ENCODE peak calls at places on chromosomes 13 and 19, in eight cellular contexts. U, V, X, T, A, O, N and Z are unnamed samples.
A peak's percentile ranks its signal among the peaks of the same experiment; 100 is the strongest.

GRCh38 chr19:33612928-33613327 is 8.8 kb upstream of the CHST8 start:
- DNase-seq in U (no peak), V (no peak), X (no peak), T (no peak), A (no peak), O (no peak), N (no peak), Z (no peak)

GRCh38 chr19:48121909-48122371 is 11.3 kb upstream of the PLA2G4C start:
- DNase-seq in U (no peak), V (no peak), X (no peak), T (no peak), A (peak; percentile 46), O (no peak), N (no peak), Z (no peak)

GRCh38 chr19:6743714-6744380 is 4.4 kb downstream of the TRIP10 start:
- DNase-seq in U (no peak), V (no peak), X (no peak), T (no peak), A (no peak), O (no peak), N (no peak), Z (no peak)

GRCh38 chr19:45473366-45474190 is 5.8 kb downstream of the FOSB start:
- DNase-seq in U (no peak), V (no peak), X (no peak), T (peak; percentile 59), A (no peak), O (no peak), N (no peak), Z (no peak)

GRCh38 chr13:93227906-93228801 is 1.5 kb downstream of the GPC6 start:
- DNase-seq in U (no peak), V (peak; percentile 54), X (no peak), T (no peak), A (peak; percentile 51), O (no peak), N (peak; percentile 25), Z (peak; percentile 88)

GRCh38 chr19:2455481-2456300 is 1.1 kb downstream of the LMNB2 start:
- DNase-seq in U (no peak), V (no peak), X (no peak), T (peak; percentile 52), A (peak; percentile 51), O (no peak), N (no peak), Z (peak; percentile 59)

GRCh38 chr19:12162513-12162881 is 399 bp upstream of the ZNF136 start:
- DNase-seq in U (no peak), V (no peak), X (no peak), T (no peak), A (no peak), O (no peak), N (no peak), Z (no peak)

GRCh38 chr19:3124630-3125029 is 11.2 kb upstream of the GNA15 start:
- DNase-seq in U (no peak), V (no peak), X (no peak), T (no peak), A (no peak), O (no peak), N (no peak), Z (no peak)

GRCh38 chr19:46000497-46001246 is 5.4 kb downstream of the CCDC61 start:
- DNase-seq in U (no peak), V (no peak), X (peak; percentile 84), T (peak; percentile 73), A (peak; percentile 51), O (no peak), N (no peak), Z (no peak)

GRCh38 chr19:13018037-13018914 is 23.0 kb downstream of the NFIX start:
- DNase-seq in U (no peak), V (peak; percentile 83), X (no peak), T (no peak), A (peak; percentile 75), O (no peak), N (no peak), Z (no peak)

GRCh38 chr19:55299991-55300390 is 16.2 kb downstream of the BRSK1 start:
- DNase-seq in U (no peak), V (no peak), X (no peak), T (no peak), A (no peak), O (no peak), N (no peak), Z (no peak)

GRCh38 chr19:2552859-2553258 is 76.9 kb downstream of the GADD45B start:
- DNase-seq in U (peak; percentile 74), V (peak; percentile 29), X (peak; percentile 24), T (peak; percentile 23), A (no peak), O (no peak), N (no peak), Z (peak; percentile 47)

GRCh38 chr13:42732073-42732472 is 49.3 kb upstream of the FAM216B start:
- DNase-seq in U (no peak), V (no peak), X (no peak), T (no peak), A (no peak), O (no peak), N (no peak), Z (no peak)

GRCh38 chr13:44974056-44974798 is 15.0 kb downstream of the NUFIP1 start:
- DNase-seq in U (peak; percentile 91), V (peak; percentile 54), X (no peak), T (no peak), A (peak; percentile 71), O (no peak), N (no peak), Z (peak; percentile 70)

GRCh38 chr13:101144808-101145419 is 271.4 kb downstream of the NALCN start:
- DNase-seq in U (peak; percentile 43), V (no peak), X (no peak), T (no peak), A (no peak), O (no peak), N (no peak), Z (no peak)

GRCh38 chr13:112332727-112333126 is 43.4 kb upstream of the SPACA7 start:
- DNase-seq in U (no peak), V (no peak), X (no peak), T (no peak), A (no peak), O (no peak), N (no peak), Z (no peak)

GRCh38 chr13:99264053-99264452 is 5.9 kb upstream of the GPR18 start:
- DNase-seq in U (peak; percentile 66), V (no peak), X (no peak), T (no peak), A (no peak), O (no peak), N (no peak), Z (no peak)

GRCh38 chr19:56347163-56347778 is 32.6 kb upstream of the ZSCAN5A start:
- DNase-seq in U (no peak), V (no peak), X (no peak), T (no peak), A (no peak), O (no peak), N (no peak), Z (no peak)

GRCh38 chr13:110644892-110645521 is 29.7 kb downstream of the NAXD start:
- DNase-seq in U (no peak), V (peak; percentile 77), X (peak; percentile 16), T (peak; percentile 23), A (peak; percentile 62), O (no peak), N (no peak), Z (peak; percentile 87)

GRCh38 chr13:113546571-113547247 is 37.8 kb upstream of the TFDP1 start:
- DNase-seq in U (no peak), V (peak; percentile 76), X (no peak), T (no peak), A (peak; percentile 58), O (no peak), N (no peak), Z (peak; percentile 86)

GRCh38 chr13:112723771-112724170 is 33.9 kb downstream of the ATP11A start:
- DNase-seq in U (no peak), V (no peak), X (no peak), T (no peak), A (no peak), O (no peak), N (no peak), Z (no peak)

GRCh38 chr19:2569596-2570465 is 93.9 kb downstream of the GADD45B start:
- DNase-seq in U (no peak), V (peak; percentile 37), X (no peak), T (no peak), A (no peak), O (no peak), N (no peak), Z (peak; percentile 36)

GRCh38 chr13:114141261-114141996 is 9.0 kb upstream of the RASA3 start:
- DNase-seq in U (no peak), V (peak; percentile 11), X (no peak), T (no peak), A (peak; percentile 6), O (no peak), N (no peak), Z (no peak)

GRCh38 chr13:101846701-101847100 is 394.2 kb downstream of the ITGBL1 start:
- DNase-seq in U (no peak), V (no peak), X (no peak), T (no peak), A (no peak), O (no peak), N (no peak), Z (no peak)

GRCh38 chr19:4191044-4191443 is 8.6 kb downstream of the ANKRD24 start:
- DNase-seq in U (no peak), V (no peak), X (no peak), T (no peak), A (no peak), O (no peak), N (no peak), Z (no peak)

GRCh38 chr19:38879400-38879751 is 1.3 kb upstream of the RINL start:
- DNase-seq in U (no peak), V (no peak), X (no peak), T (no peak), A (no peak), O (no peak), N (no peak), Z (no peak)

GRCh38 chr19:43316591-43317319 is 36.7 kb upstream of the CD177 start:
- DNase-seq in U (no peak), V (no peak), X (no peak), T (no peak), A (no peak), O (no peak), N (peak; percentile 55), Z (no peak)

GRCh38 chr19:33416307-33417215 is 43.1 kb downstream of the CEBPG start:
- DNase-seq in U (peak; percentile 51), V (peak; percentile 72), X (peak; percentile 66), T (peak; percentile 63), A (peak; percentile 61), O (peak; percentile 25), N (peak; percentile 99), Z (no peak)

GRCh38 chr13:28413999-28414398 is 80.9 kb downstream of the FLT1 start:
- DNase-seq in U (no peak), V (no peak), X (no peak), T (no peak), A (no peak), O (no peak), N (no peak), Z (no peak)

GRCh38 chr19:40716031-40716654 is 543 bp downstream of the COQ8B start:
- DNase-seq in U (no peak), V (peak; percentile 65), X (peak; percentile 73), T (peak; percentile 48), A (peak; percentile 65), O (no peak), N (no peak), Z (no peak)

GRCh38 chr19:20423381-20424207 is 142.0 kb downstream of the ZNF737 start:
- DNase-seq in U (peak; percentile 61), V (peak; percentile 79), X (peak; percentile 0), T (peak; percentile 23), A (peak; percentile 59), O (no peak), N (no peak), Z (peak; percentile 70)

GRCh38 chr19:3094638-3095374 is 644 bp downstream of the GNA11 start:
- DNase-seq in U (no peak), V (no peak), X (no peak), T (peak; percentile 18), A (no peak), O (no peak), N (no peak), Z (no peak)

GRCh38 chr19:8209111-8209964 is at the start of gene CERS4:
- DNase-seq in U (peak; percentile 14), V (peak; percentile 87), X (peak; percentile 69), T (peak; percentile 74), A (peak; percentile 78), O (peak; percentile 66), N (peak; percentile 88), Z (peak; percentile 92)

GRCh38 chr19:47446534-47447469 is 24.9 kb downstream of the SLC8A2 start:
- DNase-seq in U (no peak), V (no peak), X (no peak), T (no peak), A (no peak), O (no peak), N (no peak), Z (no peak)